ENCODE peak calls at places on chromosomes 13 and 19, in ten cellular contexts. X is epithelial cell of esophagus, J is cardiac fibroblast, I is thoracic aorta, E is mucosa of descending colon, S is lower lobe of right lung, T is fibroblast of pulmonary artery, C is left ventricle myocardium inferior, W is ascending aorta, L is body of pancreas. V is an unnamed sample.
A peak's percentile ranks its signal among the peaks of the same experiment; 100 is the strongest.

GRCh38 chr13:50779443-50780200 is 63.9 kb downstream of the DLEU7 start:
- DNase-seq in X (no peak), J (no peak), I (no peak), E (no peak), S (no peak), T (no peak), C (no peak), W (no peak), L (no peak), V (no peak)

GRCh38 chr19:17869114-17869608 is 2.6 kb upstream of the SLC5A5 start:
- DNase-seq in X (no peak), J (no peak), I (no peak), E (no peak), S (no peak), T (no peak), C (no peak), W (no peak), L (no peak), V (no peak)

GRCh38 chr19:1747285-1748114 is 5.8 kb upstream of the ONECUT3 start:
- DNase-seq in X (peak; percentile 99), J (peak; percentile 94), I (no peak), E (no peak), S (no peak), T (peak; percentile 90), C (no peak), W (no peak), L (peak; percentile 29), V (peak; percentile 63)

GRCh38 chr13:68107667-68108066 is 877.5 kb upstream of the PCDH9 start:
- DNase-seq in X (no peak), J (no peak), I (no peak), E (no peak), S (no peak), T (no peak), C (no peak), W (peak; percentile 55), L (no peak), V (no peak)

GRCh38 chr13:101258071-101258470 is 158.2 kb downstream of the NALCN start:
- DNase-seq in X (peak; percentile 64), J (peak; percentile 98), I (no peak), E (no peak), S (no peak), T (peak; percentile 70), C (no peak), W (no peak), L (no peak), V (peak; percentile 91)

GRCh38 chr19:48859711-48860572 is 8.5 kb downstream of the PLEKHA4 start:
- DNase-seq in X (no peak), J (no peak), I (no peak), E (no peak), S (peak; percentile 70), T (no peak), C (peak; percentile 20), W (no peak), L (peak; percentile 95), V (no peak)

GRCh38 chr19:7670790-7671189 is 1.9 kb downstream of the RETN start:
- DNase-seq in X (no peak), J (no peak), I (no peak), E (no peak), S (no peak), T (no peak), C (no peak), W (no peak), L (no peak), V (no peak)

GRCh38 chr13:97660488-97661086 is 226.6 kb downstream of the RAP2A start:
- DNase-seq in X (no peak), J (no peak), I (no peak), E (no peak), S (no peak), T (peak; percentile 25), C (peak; percentile 13), W (no peak), L (no peak), V (no peak)

GRCh38 chr19:15210323-15210774 is 9.6 kb upstream of the NOTCH3 start:
- DNase-seq in X (peak; percentile 88), J (peak; percentile 97), I (peak; percentile 85), E (no peak), S (peak; percentile 83), T (peak; percentile 74), C (peak; percentile 44), W (peak; percentile 94), L (no peak), V (peak; percentile 77)

GRCh38 chr19:752652-753517 is 2.0 kb downstream of the MISP start:
- DNase-seq in X (peak; percentile 92), J (peak; percentile 92), I (no peak), E (peak; percentile 93), S (peak; percentile 87), T (peak; percentile 74), C (no peak), W (no peak), L (peak; percentile 34), V (peak; percentile 86)

GRCh38 chr19:36331353-36332228 is 47.4 kb downstream of the ZFP14 start:
- DNase-seq in X (peak; percentile 98), J (peak; percentile 96), I (peak; percentile 24), E (peak; percentile 79), S (peak; percentile 70), T (peak; percentile 92), C (peak; percentile 82), W (peak; percentile 83), L (peak; percentile 88), V (peak; percentile 81)

GRCh38 chr19:58278156-58279041 is at the start of gene ZNF8:
- DNase-seq in X (peak; percentile 99), J (peak; percentile 99), I (peak; percentile 89), E (peak; percentile 98), S (peak; percentile 98), T (peak; percentile 99), C (peak; percentile 97), W (peak; percentile 98), L (peak; percentile 98), V (peak; percentile 99)
- TF ChIP-seq CTCF in X (peak; percentile 12), J (no peak), I (no peak), E (no peak), S (no peak), T (no peak), C (peak; percentile 21), W (no peak), L (no peak), V (no peak)

DNA sequence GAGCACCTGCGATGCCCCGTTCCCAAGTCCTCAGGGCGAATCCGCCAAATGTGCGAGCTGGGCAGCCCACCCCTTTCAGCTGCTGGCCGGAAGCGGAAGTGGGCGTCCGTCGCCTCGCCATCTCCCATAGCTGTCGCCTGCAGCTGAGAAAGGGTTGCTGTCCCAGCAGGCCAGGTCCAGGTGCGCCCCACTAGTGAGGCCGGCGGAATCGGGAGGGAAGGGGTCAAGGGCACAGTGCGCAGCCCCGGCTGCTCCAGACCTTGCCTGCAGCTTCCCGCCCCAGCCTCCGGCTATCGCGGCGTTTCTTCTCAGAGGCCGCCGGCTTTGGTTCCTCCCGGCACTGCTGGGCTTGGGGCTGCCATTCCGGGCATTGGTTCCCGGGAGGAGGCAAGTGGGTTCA is at the start of gene ZNF177:
- DNase-seq in X (no peak), J (peak; percentile 4), I (no peak), E (no peak), S (no peak), T (no peak), C (no peak), W (no peak), L (no peak), V (peak; percentile 9)
- H3K4me3 ChIP-seq in X (peak within 1 kb of the TSS; percentile 36), J (peak within 1 kb of the TSS; percentile 49), I (no peak within 1 kb of the TSS), E (no peak within 1 kb of the TSS), S (no peak within 1 kb of the TSS), T (peak within 1 kb of the TSS; percentile 49), C (peak within 1 kb of the TSS; percentile 52), W (peak within 1 kb of the TSS; percentile 9), L (no peak within 1 kb of the TSS), V (peak within 1 kb of the TSS; percentile 49)

DNA sequence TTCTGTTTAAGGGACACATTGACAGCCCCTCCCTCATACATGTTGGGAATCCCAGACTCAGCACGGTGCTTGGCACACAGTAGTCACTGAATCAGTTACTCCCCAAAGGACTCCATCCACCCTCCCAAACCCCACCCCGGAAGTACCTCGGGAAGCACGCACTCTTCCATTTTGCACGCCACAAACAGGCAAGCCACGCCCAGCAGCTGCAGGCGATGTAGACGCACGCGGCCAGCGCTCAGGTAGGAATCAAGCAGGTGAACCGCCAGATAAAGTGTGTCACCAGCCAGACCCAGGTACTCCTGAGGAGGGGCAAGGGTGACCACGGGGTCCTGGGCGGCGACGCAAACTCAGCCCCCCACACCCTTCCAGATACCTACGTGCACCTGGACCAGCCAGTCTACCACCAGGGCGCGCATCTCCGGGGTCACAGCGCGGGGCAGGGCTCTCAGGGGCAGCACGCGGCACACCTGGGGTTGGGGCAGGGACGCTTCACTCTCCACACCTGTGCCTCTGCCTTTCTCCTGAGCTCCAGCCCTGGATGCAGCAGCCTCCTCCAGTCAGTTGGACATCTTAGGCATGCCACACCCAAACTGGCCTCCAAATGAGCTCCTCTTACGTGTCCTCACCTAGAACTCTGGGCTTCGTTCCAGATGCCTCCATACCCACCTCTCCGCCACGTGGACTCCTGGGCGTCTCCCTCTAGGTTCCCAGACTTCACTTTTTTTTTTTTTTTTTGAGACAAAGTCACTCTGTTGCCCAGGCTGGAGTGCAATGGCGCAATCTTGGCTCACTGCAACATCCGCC is 1.9 kb downstream of the CCNP start:
- DNase-seq in X (peak; percentile 87), J (no peak), I (no peak), E (no peak), S (no peak), T (no peak), C (no peak), W (no peak), L (no peak), V (no peak)
- TF ChIP-seq CTCF in X (no peak), J (no peak), I (no peak), E (no peak), S (no peak), T (no peak), C (no peak), W (no peak), L (no peak), V (no peak)

GRCh38 chr13:96032717-96033116 is 20.5 kb downstream of the UGGT2 start:
- DNase-seq in X (no peak), J (no peak), I (no peak), E (no peak), S (no peak), T (no peak), C (no peak), W (no peak), L (no peak), V (no peak)
- H3K4me3 ChIP-seq in X (no peak overlapping the region), J (no peak overlapping the region), I (no peak overlapping the region), E (no peak overlapping the region), S (no peak overlapping the region), T (no peak overlapping the region), C (no peak overlapping the region), W (no peak overlapping the region), L (no peak overlapping the region), V (no peak overlapping the region)

DNA sequence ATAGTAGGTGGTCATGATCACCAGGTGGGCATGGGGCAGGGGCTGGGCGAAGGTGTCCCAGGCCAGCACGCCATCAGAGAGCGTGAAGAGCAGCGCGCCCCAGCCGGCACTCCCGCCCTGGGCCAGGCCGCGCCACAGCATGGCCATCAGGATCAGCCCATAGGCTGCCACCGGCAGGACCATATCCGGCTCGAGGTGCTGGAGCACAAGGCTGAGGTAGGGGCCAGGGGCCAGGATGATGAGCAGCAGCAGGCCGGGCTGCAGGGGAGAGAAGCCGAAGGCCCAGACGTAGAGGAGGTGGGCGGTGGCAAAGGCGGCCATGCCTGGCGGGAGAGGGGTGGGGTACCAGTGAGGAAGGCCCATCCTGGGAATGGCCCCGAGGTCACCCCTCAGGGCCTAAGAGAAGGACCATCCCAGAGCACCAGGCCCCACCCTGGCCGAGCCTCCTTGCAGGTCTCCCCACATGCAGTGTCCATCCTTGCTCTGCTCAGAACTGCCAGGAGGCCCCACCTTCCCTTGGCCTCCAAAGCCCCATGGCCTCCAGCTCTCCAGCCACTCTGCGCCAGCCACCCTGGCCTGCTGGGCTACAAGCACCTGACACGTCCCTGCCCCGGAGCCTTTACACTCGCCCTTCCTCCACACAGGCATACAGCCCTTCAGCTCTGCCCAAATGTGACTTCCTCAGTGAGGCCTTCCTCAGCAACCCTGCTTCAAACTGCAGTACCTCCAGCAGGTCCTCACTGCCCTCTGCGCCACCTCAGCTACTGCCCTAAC is 1.1 kb downstream of the TMEM86B start:
- DNase-seq in X (no peak), J (no peak), I (no peak), E (no peak), S (no peak), T (no peak), C (no peak), W (no peak), L (no peak), V (no peak)
- TF ChIP-seq CTCF in X (no peak), J (no peak), I (no peak), E (no peak), S (no peak), T (no peak), C (no peak), W (no peak), L (no peak), V (no peak)